ENCODE peak calls at places on chromosomes 13 and 19, in four cellular contexts. L, V, I and N are unnamed samples.
A peak's percentile ranks its signal among the peaks of the same experiment; 100 is the strongest.

GRCh38 chr13:99276706-99277105 is 18.5 kb upstream of the GPR18 start:
- DNase-seq in V (no peak), L (no peak), I (no peak), N (no peak)

GRCh38 chr19:1481893-1482360 is 2.9 kb upstream of the C19orf25 start:
- DNase-seq in V (no peak), I (no peak), L (no peak), N (no peak)

GRCh38 chr19:46731007-46731501 is 14.1 kb upstream of the PRKD2 start:
- DNase-seq in V (peak; percentile 87), L (no peak), I (no peak), N (no peak)

GRCh38 chr13:68550330-68550729 is 1320.2 kb upstream of the PCDH9 start:
- DNase-seq in L (no peak), V (no peak), I (no peak), N (no peak)

GRCh38 chr19:29202281-29202680 is 10.7 kb downstream of the UQCRFS1 start:
- DNase-seq in I (no peak), L (no peak), V (no peak), N (no peak)

GRCh38 chr19:1263198-1263597 is 5.9 kb upstream of the CIRBP start:
- DNase-seq in V (no peak), L (no peak), I (no peak), N (no peak)

GRCh38 chr19:3450796-3451411 is 29.4 kb downstream of the SMIM24 start:
- DNase-seq in L (peak; percentile 39), I (no peak), V (peak; percentile 59), N (no peak)

GRCh38 chr13:90375851-90376250 is 971.6 kb upstream of the MIR17HG start:
- DNase-seq in V (no peak), I (no peak), L (no peak), N (no peak)

GRCh38 chr19:4108767-4109625 is 14.9 kb downstream of the MAP2K2 start:
- DNase-seq in I (no peak), L (no peak), V (no peak), N (no peak)

GRCh38 chr19:888615-889385 is 4.2 kb downstream of the MED16 start:
- DNase-seq in I (no peak), L (no peak), V (peak; percentile 87), N (no peak)

GRCh38 chr13:113448545-113448884 is 4.8 kb downstream of the ADPRHL1 start:
- DNase-seq in L (peak; percentile 29), V (peak; percentile 33), I (no peak), N (peak; percentile 22)

GRCh38 chr13:44764334-44764733 is 188.2 kb upstream of the TSC22D1 start:
- DNase-seq in I (no peak), V (no peak), L (no peak), N (no peak)

GRCh38 chr13:50358715-50359367 is 343.6 kb downstream of the KCNRG start:
- DNase-seq in I (no peak), V (no peak), L (no peak), N (no peak)

GRCh38 chr13:45280751-45281634 is 60.0 kb downstream of the TPT1 start:
- DNase-seq in L (peak; percentile 47), V (peak; percentile 18), I (peak; percentile 73), N (peak; percentile 79)

GRCh38 chr19:46115396-46116109 is 8.9 kb downstream of the IGFL3 start:
- DNase-seq in L (no peak), V (no peak), I (peak; percentile 4), N (peak; percentile 33)

GRCh38 chr13:73337511-73337910 is 278.7 kb downstream of the KLF5 start:
- DNase-seq in I (no peak), V (no peak), L (no peak), N (no peak)

GRCh38 chr19:6521718-6522646 is 8.8 kb upstream of the TNFSF9 start:
- DNase-seq in I (no peak), V (peak; percentile 67), L (no peak), N (no peak)

GRCh38 chr19:40379446-40380198 is 10.4 kb downstream of the HIPK4 start:
- DNase-seq in V (no peak), I (peak; percentile 17), L (no peak), N (no peak)
- H3K4me2 ChIP-seq in V (no peak overlapping the region), I (no peak overlapping the region), L (no peak overlapping the region), N (no peak overlapping the region)

GRCh38 chr13:25143693-25144092 is 28.4 kb downstream of the AMER2 start:
- DNase-seq in L (no peak), I (no peak), V (no peak), N (no peak)
- TF ChIP-seq ELF1 in L (no peak), I (no peak), V (no peak), N (no peak)

GRCh38 chr13:41944635-41945401 is 16.1 kb downstream of the VWA8 start:
- DNase-seq in I (no peak), L (peak; percentile 80), V (no peak), N (no peak)
- H3K4me2 ChIP-seq in I (no peak overlapping the region), L (peak overlapping the region; percentile 49), V (no peak overlapping the region), N (no peak overlapping the region)

GRCh38 chr13:91398413-91399188 is at the start of gene GPC5:
- DNase-seq in V (peak; percentile 94), L (peak; percentile 15), I (peak; percentile 95), N (peak; percentile 10)
- TF ChIP-seq ELF1 in V (no peak), L (no peak), I (no peak), N (no peak)

DNA sequence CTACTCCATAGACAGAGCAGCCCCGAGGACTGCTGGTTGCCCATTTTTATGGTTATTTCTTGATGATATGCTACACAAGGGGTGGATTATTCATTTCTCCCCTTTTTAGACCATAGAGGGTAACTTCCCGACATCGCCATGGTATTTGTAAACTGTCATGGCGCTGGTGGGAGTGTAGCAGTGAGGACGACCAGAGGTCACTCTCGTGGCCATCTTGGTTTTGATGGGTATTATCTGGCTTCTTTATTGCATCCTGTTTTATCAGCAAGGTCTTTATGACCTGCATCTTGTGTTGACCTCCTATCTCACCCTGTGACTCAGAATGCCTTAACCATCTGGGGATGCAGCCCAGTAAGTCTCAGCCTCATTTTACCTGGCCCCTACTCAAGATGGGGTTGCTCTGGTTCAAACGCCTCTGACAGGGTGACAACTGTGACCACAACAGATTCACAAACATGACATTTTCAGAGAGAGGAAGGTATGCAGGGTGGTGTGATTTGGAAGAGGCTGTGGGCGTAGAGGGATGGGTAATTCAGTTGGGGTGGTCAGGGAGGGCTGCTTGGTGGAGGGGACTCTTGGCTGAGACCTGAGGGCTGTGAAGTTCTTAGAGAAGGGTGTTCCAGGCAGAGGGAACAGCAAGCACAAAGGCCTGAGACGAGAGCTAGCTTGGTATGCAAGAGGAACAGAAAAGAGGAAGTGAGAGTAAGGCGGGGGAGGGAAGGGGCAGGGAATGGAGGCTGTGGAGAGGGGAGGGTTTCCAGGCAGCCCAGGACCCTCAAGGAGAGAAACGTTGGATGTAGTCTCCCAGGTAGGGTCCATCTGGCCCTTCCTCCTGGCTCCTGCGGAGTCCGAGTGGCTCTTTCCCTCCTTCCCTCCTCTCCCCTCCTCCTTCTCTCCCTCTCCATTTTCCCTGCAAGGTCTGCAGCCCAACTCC is 23.5 kb downstream of the FAM187B start:
- DNase-seq in I (no peak), L (no peak), V (peak; percentile 68), N (no peak)
- H3K4me2 ChIP-seq in I (no peak overlapping the region), L (no peak overlapping the region), V (peak overlapping the region; percentile 53), N (no peak overlapping the region)